ENCODE peak calls at places on chromosome 16, in nine cellular contexts. F is ovary, J is K562, W is transverse colon, A is stomach, V is A549, E is HepG2, B is upper lobe of left lung, P is suprapubic skin. I is an unnamed sample.

GRCh38 chr16:86345521-86345920 is 164.8 kb upstream of the FOXF1 start:
- DNase-seq in P (no peak), B (no peak), V (no peak), W (no peak), F (no peak), A (no peak), J (no peak), E (no peak), I (no peak)

GRCh38 chr16:11310997-11311561 is 29.9 kb upstream of the PRM1 start:
- DNase-seq in E (no peak), W (no peak), P (no peak), A (no peak), F (no peak), B (no peak), V (no peak), J (no peak), I (no peak)

GRCh38 chr16:55672471-55672870 is 16.7 kb downstream of the SLC6A2 start:
- DNase-seq in F (no peak), B (no peak), P (no peak), E (no peak), A (no peak), V (no peak), W (no peak), J (no peak), I (peak; percentile 28)

GRCh38 chr16:88673685-88674398 is 11.0 kb upstream of the MVD start:
- DNase-seq in J (no peak), V (no peak), A (no peak), F (no peak), W (no peak), P (no peak), E (no peak), B (no peak), I (no peak)

GRCh38 chr16:56632160-56632847 is at the start of gene MT1M:
- DNase-seq in B (peak; percentile 56), E (no peak), W (peak; percentile 43), F (peak; percentile 61), V (no peak), A (peak; percentile 69), P (no peak), J (no peak), I (no peak)

GRCh38 chr16:81995651-81996050 is 15.6 kb downstream of the SDR42E1 start:
- DNase-seq in P (no peak), J (no peak), E (no peak), F (no peak), A (no peak), W (no peak), B (no peak), V (peak; percentile 11), I (no peak)

GRCh38 chr16:52546291-52546941 is 527 bp downstream of the TOX3 start:
- DNase-seq in E (no peak), A (no peak), B (no peak), V (no peak), W (no peak), J (no peak), P (no peak), F (no peak), I (no peak)

GRCh38 chr16:50491516-50491915 is 56.7 kb upstream of the NKD1 start:
- DNase-seq in A (peak; percentile 3), W (no peak), B (no peak), V (no peak), E (no peak), J (no peak), F (no peak), P (no peak), I (no peak)

GRCh38 chr16:89412811-89413210 is 77.5 kb downstream of the ANKRD11 start:
- DNase-seq in V (no peak), E (peak; percentile 74), B (no peak), F (peak; percentile 65), W (no peak), A (no peak), P (no peak), J (peak; percentile 32), I (no peak)

GRCh38 chr16:84013787-84014569 is 28.6 kb downstream of the SLC38A8 start:
- DNase-seq in V (peak; percentile 96), P (no peak), B (peak; percentile 92), J (peak; percentile 98), A (peak; percentile 91), W (peak; percentile 92), E (peak; percentile 94), F (no peak), I (no peak)

GRCh38 chr16:66954097-66954659 is 6.9 kb upstream of the CES3 start:
- DNase-seq in A (peak; percentile 84), P (no peak), E (peak; percentile 85), B (peak; percentile 69), J (peak; percentile 84), W (peak; percentile 89), F (peak; percentile 87), V (peak; percentile 81), I (peak; percentile 91)

GRCh38 chr16:49854227-49855203 is 1.4 kb downstream of the ZNF423 start:
- DNase-seq in W (peak; percentile 39), V (no peak), F (peak; percentile 76), P (no peak), B (no peak), A (no peak), E (no peak), J (no peak), I (no peak)

GRCh38 chr16:49462989-49463371 is 89.4 kb downstream of the C16orf78 start:
- DNase-seq in J (no peak), E (no peak), V (no peak), W (no peak), A (peak; percentile 17), F (no peak), B (peak; percentile 10), P (peak; percentile 32), I (no peak)

GRCh38 chr16:81035398-81035974 is at the start of gene ATMIN:
- DNase-seq in J (peak; percentile 96), F (peak; percentile 92), E (peak; percentile 83), P (peak; percentile 85), V (peak; percentile 85), B (peak; percentile 89), A (peak; percentile 93), W (peak; percentile 91), I (peak; percentile 76)

GRCh38 chr16:53089434-53090270 is 34.9 kb downstream of the CHD9 start:
- DNase-seq in J (no peak), B (no peak), V (no peak), F (no peak), A (no peak), E (peak; percentile 21), W (no peak), P (no peak), I (peak; percentile 50)

GRCh38 chr16:88769617-88770458 is 15.2 kb downstream of the PIEZO1 start:
- DNase-seq in J (peak; percentile 92), B (peak; percentile 82), P (no peak), V (peak; percentile 54), F (no peak), W (peak; percentile 61), E (no peak), A (no peak), I (no peak)

GRCh38 chr16:12532871-12533610 is 270.6 kb downstream of the CPPED1 start:
- DNase-seq in V (no peak), J (no peak), E (no peak), W (no peak), F (no peak), A (no peak), P (no peak), B (no peak), I (no peak)

GRCh38 chr16:1612320-1613111 is at the start of gene CRAMP1:
- DNase-seq in E (no peak), B (no peak), J (peak; percentile 48), V (peak; percentile 27), A (no peak), F (no peak), P (no peak), W (peak; percentile 13), I (no peak)

GRCh38 chr16:74738134-74738541 is 36.5 kb downstream of the FA2H start:
- DNase-seq in J (peak; percentile 54), A (peak; percentile 75), F (no peak), W (peak; percentile 39), E (no peak), B (no peak), V (peak; percentile 91), P (no peak), I (no peak)

GRCh38 chr16:87704754-87705353 is 60.9 kb downstream of the KLHDC4 start:
- DNase-seq in W (no peak), P (no peak), J (no peak), E (no peak), F (no peak), V (no peak), A (no peak), B (no peak), I (no peak)

GRCh38 chr16:17364319-17365210 is 106.2 kb downstream of the XYLT1 start:
- DNase-seq in F (peak; percentile 18), P (no peak), B (no peak), V (no peak), W (no peak), E (no peak), J (no peak), A (no peak), I (no peak)

GRCh38 chr16:27320261-27321012 is 6.7 kb downstream of the IL4R start:
- DNase-seq in P (peak; percentile 35), W (no peak), J (no peak), V (no peak), E (no peak), F (peak; percentile 19), A (no peak), B (no peak), I (no peak)

GRCh38 chr16:75402821-75403475 is 30.4 kb downstream of the CFDP1 start:
- DNase-seq in E (peak; percentile 36), W (no peak), P (no peak), B (no peak), F (no peak), A (no peak), V (peak; percentile 44), J (peak; percentile 21), I (no peak)

GRCh38 chr16:3503513-3503912 is 2.7 kb downstream of the CLUAP1 start:
- DNase-seq in A (no peak), J (no peak), V (no peak), F (peak; percentile 19), P (no peak), B (no peak), W (no peak), E (no peak), I (no peak)
- TF ChIP-seq EP300 in A (no peak), J (no peak), V (no peak), F (no peak), P (no peak), B (no peak), W (no peak), E (no peak), I (no peak)

GRCh38 chr16:28514246-28514645 is 7.6 kb upstream of the IL27 start:
- DNase-seq in V (no peak), J (no peak), P (no peak), B (no peak), A (no peak), W (no peak), E (no peak), F (no peak), I (no peak)
- H3K4me3 ChIP-seq in V (no peak overlapping the region), J (no peak overlapping the region), P (no peak overlapping the region), B (no peak overlapping the region), A (no peak overlapping the region), W (no peak overlapping the region), E (no peak overlapping the region), F (no peak overlapping the region), I (no peak overlapping the region)

GRCh38 chr16:14489460-14489859 is 140.6 kb downstream of the PARN start:
- DNase-seq in W (no peak), P (no peak), E (peak; percentile 57), J (peak; percentile 55), V (peak; percentile 85), F (no peak), B (no peak), A (no peak), I (no peak)
- TF ChIP-seq EP300 in W (no peak), P (no peak), E (no peak), J (no peak), V (no peak), F (no peak), B (no peak), A (no peak), I (no peak)

GRCh38 chr16:57694556-57695377 is at the start of gene DRC7:
- DNase-seq in A (peak; percentile 57), V (peak; percentile 68), E (peak; percentile 86), F (no peak), J (peak; percentile 83), B (peak; percentile 59), P (no peak), W (peak; percentile 25), I (no peak)
- H3K4me3 ChIP-seq in A (no peak within 1 kb of the TSS), V (peak within 1 kb of the TSS; percentile 29), E (peak within 1 kb of the TSS; percentile 42), F (no peak within 1 kb of the TSS), J (peak within 1 kb of the TSS; percentile 31), B (peak within 1 kb of the TSS; percentile 29), P (no peak within 1 kb of the TSS), W (no peak within 1 kb of the TSS), I (peak within 1 kb of the TSS; percentile 36)

I was measured in tibial nerve.